ENCODE peak calls at places on chromosomes 16 and 17, in ten cellular contexts. F is neuronal stem cell; R is A549; Z is upper lobe of right lung; H is pancreas; J is heart right ventricle; A is RWPE2; L is heart left ventricle; E is mammary epithelial cell; I is effector memory CD4-positive, alpha-beta T cell. B is an unnamed sample. For H3K9me3 and H3K4me1, the result is how much of the 10 kb centered on the place peaks cover.

GRCh38 chr17:2050871-2051387 is 4.0 kb upstream of the HIC1 start:
- DNase-seq in F (no peak), R (peak), Z (no peak), H (peak), J (no peak), A (no peak), L (peak), E (no peak), I (no peak), B (peak)

GRCh38 chr17:29048440-29049360 is 5.8 kb downstream of the PIPOX start:
- DNase-seq in F (no peak), R (no peak), Z (no peak), H (no peak), J (no peak), A (no peak), L (no peak), E (no peak), I (no peak), B (no peak)

GRCh38 chr17:56815711-56816110 is 18.0 kb downstream of the C17orf67 start:
- DNase-seq in F (no peak), R (no peak), Z (no peak), H (no peak), J (no peak), A (no peak), L (no peak), E (no peak), I (no peak), B (no peak)

GRCh38 chr17:50764860-50765259 is 2.5 kb downstream of the ANKRD40CL start:
- DNase-seq in F (no peak), R (no peak), Z (no peak), H (no peak), J (no peak), A (no peak), L (no peak), E (no peak), I (no peak), B (no peak)

GRCh38 chr17:36851230-36851629 is 86.0 kb upstream of the LHX1 start:
- DNase-seq in F (no peak), R (peak), Z (no peak), H (no peak), J (no peak), A (no peak), L (no peak), E (peak), I (no peak), B (peak)

GRCh38 chr17:12180644-12181261 is 160.1 kb downstream of the MAP2K4 start:
- DNase-seq in F (peak), R (peak), Z (no peak), H (no peak), J (no peak), A (no peak), L (no peak), E (peak), I (no peak), B (no peak)

GRCh38 chr16:75443301-75443700 is 10.0 kb upstream of the CFDP1 start:
- DNase-seq in F (no peak), R (no peak), Z (no peak), H (no peak), J (no peak), A (no peak), L (no peak), E (no peak), I (no peak), B (no peak)

GRCh38 chr16:1474047-1474446 is 781 bp downstream of the CLCN7 start:
- DNase-seq in F (no peak), R (no peak), Z (no peak), H (no peak), J (no peak), A (no peak), L (no peak), E (no peak), I (no peak), B (no peak)

GRCh38 chr17:61583242-61583641 is 7.8 kb downstream of the NACA2 start:
- DNase-seq in F (no peak), R (peak), Z (no peak), H (no peak), J (no peak), A (no peak), L (no peak), E (peak), I (no peak), B (no peak)

GRCh38 chr16:85762970-85763369 is 12.1 kb upstream of the C16orf74 start:
- DNase-seq in F (no peak), R (no peak), Z (no peak), H (no peak), J (no peak), A (no peak), L (no peak), E (no peak), I (no peak), B (no peak)

GRCh38 chr17:17213775-17214174 is 7.6 kb upstream of the PLD6 start:
- DNase-seq in F (no peak), R (no peak), Z (no peak), H (no peak), J (no peak), A (no peak), L (no peak), E (no peak), I (no peak), B (no peak)

GRCh38 chr16:28538733-28539596 is at the start of gene NUPR1:
- DNase-seq in F (no peak), R (peak), Z (peak), H (peak), J (peak), A (peak), L (peak), E (peak), I (no peak), B (peak)

GRCh38 chr17:68176770-68177169 is 71.1 kb upstream of the AMZ2 start:
- DNase-seq in F (no peak), R (no peak), Z (no peak), H (no peak), J (no peak), A (no peak), L (no peak), E (no peak), I (no peak), B (no peak)

GRCh38 chr16:55559933-55560516 is 6.5 kb upstream of the CAPNS2 start:
- DNase-seq in F (no peak), R (no peak), Z (no peak), H (no peak), J (no peak), A (no peak), L (no peak), E (no peak), I (no peak), B (no peak)

GRCh38 chr17:51684214-51684613 is 423.9 kb downstream of the UTP18 start:
- DNase-seq in F (no peak), R (no peak), Z (no peak), H (no peak), J (no peak), A (no peak), L (no peak), E (no peak), I (no peak), B (no peak)

GRCh38 chr17:74340470-74341023 is 14.5 kb downstream of the KIF19 start:
- DNase-seq in F (no peak), R (no peak), Z (no peak), H (no peak), J (no peak), A (no peak), L (no peak), E (no peak), I (no peak), B (no peak)

GRCh38 chr17:74344658-74345057 is 17.0 kb downstream of the BTBD17 start:
- DNase-seq in F (no peak), R (no peak), Z (no peak), H (no peak), J (no peak), A (no peak), L (no peak), E (no peak), I (no peak), B (no peak)

GRCh38 chr17:74343526-74344284 is 17.7 kb downstream of the KIF19 start:
- DNase-seq in F (no peak), R (no peak), Z (no peak), H (no peak), J (no peak), A (no peak), L (no peak), E (no peak), I (no peak), B (no peak)

GRCh38 chr17:74345433-74346241 is 16.0 kb downstream of the BTBD17 start:
- DNase-seq in F (no peak), R (no peak), Z (no peak), H (peak), J (no peak), A (no peak), L (no peak), E (peak), I (no peak), B (no peak)

DNA sequence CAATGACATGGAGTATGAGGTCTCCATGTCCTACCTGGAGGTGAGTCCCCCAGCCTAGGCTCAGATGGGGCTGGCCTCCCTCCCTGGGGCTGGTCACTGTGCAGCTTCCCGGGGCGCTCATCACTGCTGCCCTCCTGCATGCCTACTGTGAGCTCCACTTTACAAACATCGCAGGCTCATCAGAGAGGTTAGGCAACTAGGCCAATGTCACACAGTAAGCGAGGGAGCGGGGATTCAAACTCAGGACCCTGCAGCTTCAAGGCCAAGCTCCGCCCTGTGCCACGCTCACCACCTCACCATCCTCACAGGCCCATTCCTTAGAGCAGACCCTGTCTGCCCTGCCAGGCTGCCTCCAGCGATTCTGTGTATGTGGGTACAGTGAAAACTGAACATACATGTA is 17.1 kb downstream of the KIF19 start:
- DNase-seq in F (no peak), R (no peak), Z (no peak), H (no peak), J (no peak), A (no peak), L (no peak), E (no peak), I (no peak), B (no peak)
- H3K27ac ChIP-seq in F (no peak), R (no peak), Z (no peak), H (no peak), J (no peak), A (no peak), L (no peak), E (no peak), I (no peak), B (no peak)

GRCh38 chr16:64864232-64864803 is 257.5 kb downstream of the CDH11 start:
- DNase-seq in F (no peak), R (no peak), Z (no peak), H (no peak), J (no peak), A (no peak), L (no peak), E (peak), I (no peak), B (no peak)

GRCh38 chr16:64865037-64865696 is 256.7 kb downstream of the CDH11 start:
- DNase-seq in F (no peak), R (no peak), Z (no peak), H (no peak), J (no peak), A (no peak), L (no peak), E (no peak), I (no peak), B (no peak)

GRCh38 chr16:64870859-64871258 is 251.0 kb downstream of the CDH11 start:
- DNase-seq in F (no peak), R (no peak), Z (no peak), H (no peak), J (no peak), A (no peak), L (no peak), E (no peak), I (no peak), B (no peak)

DNA sequence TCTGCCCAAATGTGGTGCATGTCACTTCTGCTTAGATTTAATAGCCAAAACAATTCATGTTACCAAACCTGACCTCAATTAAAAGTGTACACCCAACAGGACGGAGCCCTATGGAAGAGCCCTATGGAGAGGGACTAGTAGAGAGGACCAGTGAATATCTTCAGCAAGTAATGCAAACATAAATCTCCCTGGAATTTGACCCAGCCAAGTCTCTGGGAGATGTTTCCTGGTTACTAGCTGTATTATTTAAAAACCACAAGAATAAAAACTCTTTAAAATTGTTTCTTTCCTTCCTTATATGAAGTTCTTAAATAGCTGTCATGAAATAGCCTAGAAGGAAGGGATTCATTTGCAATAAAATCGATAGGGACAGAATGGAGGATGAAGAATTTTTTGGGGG is 255.8 kb downstream of the CDH11 start:
- DNase-seq in F (no peak), R (no peak), Z (no peak), H (no peak), J (no peak), A (no peak), L (no peak), E (no peak), I (no peak), B (no peak)
- H3K9me3 ChIP-seq in F (under half), R (under half), Z (under half), H (under half), J (under half), A (under half), L (under half), E (under half), I (under half), B (under half)

DNA sequence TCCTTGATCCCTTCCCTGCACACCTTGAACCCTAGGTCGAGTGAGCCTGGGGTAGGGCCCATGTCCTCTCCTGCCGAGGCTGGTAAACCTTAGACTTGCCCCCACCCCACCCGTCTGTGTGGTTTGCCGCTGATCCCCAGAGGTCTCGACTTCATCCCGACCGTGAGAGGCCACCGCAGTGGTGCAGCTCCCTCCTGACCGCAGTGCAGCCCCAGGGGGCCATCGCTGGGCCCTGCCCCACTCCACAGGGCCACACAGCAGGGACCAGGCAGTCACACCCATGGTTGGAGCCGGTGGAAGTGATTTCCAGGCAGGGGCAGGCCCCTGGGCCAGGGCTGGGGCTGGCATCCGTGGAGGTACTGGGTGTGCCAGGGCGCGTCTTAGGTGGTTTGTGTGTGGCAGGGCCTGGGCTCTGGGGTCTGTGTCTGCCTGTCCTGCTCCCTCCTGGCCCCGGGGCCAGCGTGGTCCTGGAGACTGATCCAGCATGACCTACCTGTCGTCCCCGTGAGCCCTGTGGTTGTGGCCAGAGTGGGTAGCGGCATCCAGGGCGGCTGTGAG is 46.7 kb downstream of the BAIAP2 start:
- DNase-seq in F (no peak), R (no peak), Z (no peak), H (no peak), J (no peak), A (no peak), L (no peak), E (no peak), I (no peak), B (no peak)
- H3K4me1 ChIP-seq in F (under half), R (under half), Z (under half), H (under half), J (under half), A (under half), L (under half), E (under half), I (under half), B (under half)

GRCh38 chr17:6102615-6103014 is 32.4 kb downstream of the WSCD1 start:
- DNase-seq in F (no peak), R (no peak), Z (no peak), H (no peak), J (no peak), A (no peak), L (no peak), E (no peak), I (no peak), B (no peak)

GRCh38 chr17:6105608-6106007 is 35.4 kb downstream of the WSCD1 start:
- DNase-seq in F (no peak), R (no peak), Z (peak), H (peak), J (no peak), A (peak), L (no peak), E (no peak), I (no peak), B (no peak)

GRCh38 chr17:6106212-6106611 is 36.0 kb downstream of the WSCD1 start:
- DNase-seq in F (no peak), R (no peak), Z (no peak), H (no peak), J (no peak), A (no peak), L (no peak), E (no peak), I (no peak), B (no peak)

GRCh38 chr17:6107791-6108190 is 37.6 kb downstream of the WSCD1 start:
- DNase-seq in F (no peak), R (no peak), Z (peak), H (no peak), J (no peak), A (peak), L (no peak), E (no peak), I (no peak), B (no peak)

GRCh38 chr17:6104956-6105355 is 34.8 kb downstream of the WSCD1 start:
- DNase-seq in F (no peak), R (no peak), Z (peak), H (peak), J (no peak), A (peak), L (no peak), E (no peak), I (no peak), B (no peak)
- H3K27ac ChIP-seq in F (no peak), R (no peak), Z (no peak), H (no peak), J (no peak), A (no peak), L (no peak), E (no peak), I (no peak), B (no peak)

GRCh38 chr17:807146-808002 is 25.2 kb downstream of the MRM3 start:
- DNase-seq in F (no peak), R (no peak), Z (no peak), H (no peak), J (no peak), A (no peak), L (no peak), E (no peak), I (no peak), B (peak)

GRCh38 chr17:814371-814770 is 32.2 kb downstream of the MRM3 start:
- DNase-seq in F (no peak), R (no peak), Z (no peak), H (no peak), J (no peak), A (no peak), L (no peak), E (no peak), I (no peak), B (no peak)

GRCh38 chr17:808003-808294 is 25.8 kb downstream of the MRM3 start:
- DNase-seq in F (no peak), R (no peak), Z (no peak), H (no peak), J (no peak), A (no peak), L (no peak), E (no peak), I (no peak), B (no peak)

DNA sequence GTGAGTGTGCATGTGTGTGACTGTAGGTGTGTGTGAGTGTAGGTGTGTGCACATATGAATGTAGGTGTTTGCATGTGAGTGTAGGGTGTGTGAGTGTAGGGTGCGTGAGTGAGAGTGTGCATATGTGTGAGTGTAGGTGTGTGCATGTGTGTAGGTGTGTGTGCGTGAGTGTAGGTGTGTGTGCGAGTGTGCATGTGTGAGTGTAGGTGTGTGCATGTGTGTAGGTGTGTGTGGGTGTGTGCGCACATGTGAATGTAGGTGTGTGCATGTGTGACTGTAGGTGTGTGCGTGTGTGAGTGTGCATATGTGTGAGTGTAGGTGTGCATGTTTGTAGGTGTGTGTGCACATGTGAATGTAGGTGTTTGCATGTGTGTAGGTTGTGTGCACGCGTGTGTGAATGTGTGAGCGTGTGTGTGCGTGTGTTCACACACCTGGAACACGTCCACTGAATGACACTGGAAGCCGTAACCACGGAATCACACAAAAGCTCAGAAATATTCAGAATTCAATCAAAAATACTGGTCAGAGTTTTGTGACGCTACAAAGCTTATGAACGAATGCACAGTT is 30.6 kb downstream of the MRM3 start:
- DNase-seq in F (no peak), R (no peak), Z (no peak), H (no peak), J (no peak), A (no peak), L (no peak), E (no peak), I (no peak), B (no peak)
- H3K9me3 ChIP-seq in F (under half), R (under half), Z (under half), H (under half), J (under half), A (under half), L (under half), E (under half), I (under half), B (under half)

DNA sequence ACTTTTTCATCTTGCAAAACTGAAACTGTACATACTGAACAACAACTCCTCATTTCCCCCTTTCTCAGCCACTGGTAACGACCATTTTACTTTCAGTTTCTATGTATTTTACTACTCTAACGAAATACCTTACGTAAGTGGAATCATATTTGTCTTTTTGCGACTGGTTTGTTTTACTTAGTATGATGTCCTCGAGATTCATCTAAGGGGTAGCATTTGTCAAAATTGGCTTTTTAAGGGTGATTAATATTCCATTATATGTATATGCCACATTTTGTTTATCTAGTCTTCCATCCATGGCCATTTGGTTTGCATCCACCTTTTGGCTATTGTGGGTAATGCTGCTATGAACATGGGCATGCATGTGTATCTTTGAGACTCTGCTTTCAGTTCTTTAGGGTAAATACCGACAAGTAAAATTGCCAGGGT is 10.4 kb downstream of the KPNB1 start:
- DNase-seq in F (no peak), R (no peak), Z (no peak), H (no peak), J (no peak), A (no peak), L (no peak), E (no peak), I (no peak), B (no peak)
- H3K4me1 ChIP-seq in F (under half), R (under half), Z (under half), H (under half), J (under half), A (under half), L (under half), E (under half), I (under half), B (under half)

DNA sequence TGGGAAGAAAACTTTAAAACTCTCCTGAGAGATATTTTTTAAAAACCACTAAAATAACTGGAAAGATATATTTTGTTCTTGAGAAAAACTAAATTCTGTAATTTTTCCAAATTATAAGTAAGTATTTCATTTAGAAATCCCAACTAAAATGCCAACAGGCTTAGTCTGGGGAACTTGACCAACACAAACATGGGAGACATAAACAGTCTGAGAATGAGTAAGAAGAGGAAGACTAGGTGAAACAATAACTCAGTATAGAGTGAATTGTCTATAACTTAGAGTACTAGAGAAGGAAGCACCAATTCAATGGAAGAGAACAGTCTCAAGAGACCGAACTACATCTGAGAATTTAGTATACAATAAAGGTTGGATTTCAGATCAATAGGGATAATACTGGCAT is 2.9 kb downstream of the CMTM1 start:
- DNase-seq in F (no peak), R (no peak), Z (no peak), H (no peak), J (no peak), A (no peak), L (no peak), E (peak), I (no peak), B (no peak)
- H3K27ac ChIP-seq in F (no peak), R (peak), Z (no peak), H (no peak), J (no peak), A (peak), L (no peak), E (no peak), I (no peak), B (no peak)

GRCh38 chr17:59108400-59109102 is 1.9 kb upstream of the TRIM37 start:
- DNase-seq in F (no peak), R (no peak), Z (no peak), H (no peak), J (no peak), A (no peak), L (no peak), E (no peak), I (no peak), B (no peak)
- H3K9me3 ChIP-seq in F (under half), R (under half), Z (under half), H (under half), J (under half), A (under half), L (under half), E (under half), I (under half), B (under half)